ENCODE peak calls at places on chromosomes 6 and 20, in four cellular contexts. U, K, X and Y are unnamed samples.

GRCh38 chr6:26183237-26183580 is 96.0 kb downstream of the HFE start:
- DNase-seq in K (no peak), X (no peak), U (no peak), Y (no peak)

GRCh38 chr20:61816606-61817005 is 249.1 kb downstream of the TAF4 start:
- DNase-seq in X (no peak), U (no peak), K (no peak), Y (no peak)

GRCh38 chr6:111680013-111680712 is 74.5 kb upstream of the TRAF3IP2 start:
- DNase-seq in X (no peak), K (no peak), U (no peak), Y (no peak)

GRCh38 chr6:167408235-167408869 is 83.5 kb downstream of the TTLL2 start:
- DNase-seq in X (no peak), K (no peak), U (no peak), Y (no peak)

GRCh38 chr6:13485923-13486557 is 1.4 kb downstream of the GFOD1 start:
- DNase-seq in K (no peak), U (peak; percentile 35), X (peak; percentile 51), Y (peak; percentile 22)

GRCh38 chr6:156687875-156688549 is 89.2 kb upstream of the ARID1B start:
- DNase-seq in K (peak; percentile 29), U (peak; percentile 23), X (peak; percentile 47), Y (no peak)

GRCh38 chr6:79249136-79249535 is 14.7 kb upstream of the HMGN3 start:
- DNase-seq in U (no peak), K (no peak), X (no peak), Y (no peak)

GRCh38 chr20:25750765-25751696 is 54.4 kb upstream of the ZNF337 start:
- DNase-seq in K (peak; percentile 58), U (no peak), X (peak; percentile 57), Y (peak; percentile 53)

GRCh38 chr6:134882426-134883038 is 67.4 kb downstream of the ALDH8A1 start:
- DNase-seq in K (peak; percentile 77), U (peak; percentile 42), X (peak; percentile 56), Y (peak; percentile 68)

GRCh38 chr6:55176958-55177357 is 2.6 kb downstream of the HCRTR2 start:
- DNase-seq in U (no peak), K (no peak), X (no peak), Y (no peak)

GRCh38 chr6:55175778-55176084 is 1.4 kb downstream of the HCRTR2 start:
- DNase-seq in U (no peak), X (no peak), K (no peak), Y (no peak)

GRCh38 chr6:55175078-55175777 is 913 bp downstream of the HCRTR2 start:
- DNase-seq in U (no peak), X (no peak), K (no peak), Y (no peak)

GRCh38 chr6:55180258-55180657 is 5.9 kb downstream of the HCRTR2 start:
- DNase-seq in U (no peak), K (no peak), X (no peak), Y (no peak)

GRCh38 chr6:55174211-55175013 is at the start of gene HCRTR2:
- DNase-seq in U (no peak), X (no peak), K (no peak), Y (no peak)
- H3K4me3 ChIP-seq in U (no peak within 1 kb of the TSS), X (no peak within 1 kb of the TSS), K (peak within 1 kb of the TSS; percentile 26), Y (no peak within 1 kb of the TSS)

GRCh38 chr20:45012682-45013302 is 46.5 kb downstream of the STK4 start:
- DNase-seq in X (no peak), K (no peak), U (no peak), Y (no peak)

GRCh38 chr20:45008521-45009049 is 42.3 kb downstream of the STK4 start:
- DNase-seq in X (no peak), U (no peak), K (no peak), Y (no peak)

GRCh38 chr20:45010399-45010828 is 44.1 kb downstream of the STK4 start:
- DNase-seq in U (no peak), X (no peak), K (no peak), Y (no peak)

GRCh38 chr20:45014671-45015415 is 48.5 kb downstream of the STK4 start:
- DNase-seq in U (no peak), K (no peak), X (no peak), Y (no peak)

DNA sequence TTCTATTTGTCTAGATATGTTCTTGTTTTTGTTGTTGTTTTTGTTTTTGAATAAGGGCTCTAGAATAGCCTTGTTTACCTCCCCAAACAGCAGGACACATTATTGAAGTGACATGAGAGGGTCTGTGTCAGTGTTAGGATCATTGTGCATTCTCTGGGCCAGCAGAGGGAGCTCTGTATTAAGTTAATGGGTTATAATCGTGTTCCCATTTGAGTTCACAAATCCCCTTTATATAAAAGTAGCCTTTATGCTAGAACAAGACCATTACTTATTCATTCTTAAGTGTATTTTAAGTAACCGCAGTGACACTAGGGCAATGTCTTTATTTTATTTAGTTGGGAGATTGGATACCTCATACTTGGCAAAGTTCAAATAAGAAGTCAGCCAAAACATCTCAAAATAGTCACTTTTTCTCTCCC is 44.8 kb downstream of the STK4 start:
- DNase-seq in X (no peak), K (peak; percentile 57), U (peak; percentile 36), Y (peak; percentile 49)
- H3K27ac ChIP-seq in X (no peak overlapping the region), K (no peak overlapping the region), U (no peak overlapping the region), Y (no peak overlapping the region)

DNA sequence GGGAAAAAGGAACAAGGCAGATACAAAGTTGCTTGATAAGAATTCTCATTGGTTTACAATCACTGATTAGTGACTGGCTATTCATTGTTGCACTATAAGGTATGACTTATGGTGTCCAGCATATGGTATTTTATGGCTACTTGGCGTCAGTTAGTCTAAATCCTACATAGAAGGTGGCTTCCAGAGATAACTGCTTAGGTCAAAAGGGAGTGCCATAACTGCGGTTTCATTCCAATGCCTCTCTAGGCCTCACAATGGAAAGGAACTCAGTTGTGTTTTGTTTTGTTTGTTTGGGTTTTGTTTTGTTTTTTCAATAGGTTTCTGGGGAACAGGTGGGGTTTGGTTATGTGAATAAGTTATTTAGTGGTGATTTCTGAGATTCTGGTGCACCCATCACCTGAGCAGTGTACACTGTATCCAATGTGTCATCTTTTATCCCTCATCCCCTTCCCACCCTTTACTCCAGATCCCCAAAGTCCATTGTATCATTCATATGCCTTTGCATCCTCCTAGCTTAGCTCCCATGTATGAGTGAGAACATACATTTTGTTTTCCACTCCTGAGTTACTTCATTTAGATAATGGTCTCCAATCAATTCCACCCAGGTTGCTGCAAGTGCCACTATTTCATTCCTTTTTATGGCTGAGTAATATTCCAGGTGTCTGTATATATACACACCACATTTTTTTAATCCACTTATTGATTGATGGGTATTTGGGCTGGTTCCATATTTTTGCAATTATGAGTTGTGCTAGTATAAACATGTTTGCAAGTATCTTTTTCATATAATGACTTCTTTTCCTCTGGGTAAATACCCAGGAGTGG is 7.0 kb downstream of the GOPC start:
- DNase-seq in K (no peak), X (no peak), U (no peak), Y (no peak)
- H3K36me3 ChIP-seq in K (peaks cover 20% of the 10 kb centered on the region), X (peaks cover 2% of the 10 kb centered on the region), U (peaks cover 7% of the 10 kb centered on the region), Y (no peaks in the 10 kb centered on the region)

DNA sequence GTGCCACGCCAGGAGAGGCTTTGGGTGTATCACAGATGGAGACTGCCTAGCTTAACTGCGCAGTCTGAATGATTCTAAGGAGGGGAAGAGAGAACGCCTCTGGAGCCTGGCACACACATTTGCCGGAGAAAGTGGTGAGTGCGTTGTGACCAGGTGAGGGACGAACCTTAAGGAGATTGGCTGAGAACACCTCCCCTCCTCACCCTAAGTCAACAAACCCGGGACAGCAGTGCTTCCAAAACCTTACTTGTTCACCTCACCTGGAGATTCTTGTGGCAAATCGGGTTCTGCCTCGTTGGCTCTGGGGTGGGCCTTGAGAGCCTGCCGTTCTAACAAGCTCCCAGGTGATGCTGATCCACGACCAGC is 9.4 kb downstream of the SYNJ2 start:
- DNase-seq in K (no peak), U (no peak), X (no peak), Y (peak; percentile 4)
- H3K4me3 ChIP-seq in K (no peak overlapping the region), U (no peak overlapping the region), X (no peak overlapping the region), Y (no peak overlapping the region)

DNA sequence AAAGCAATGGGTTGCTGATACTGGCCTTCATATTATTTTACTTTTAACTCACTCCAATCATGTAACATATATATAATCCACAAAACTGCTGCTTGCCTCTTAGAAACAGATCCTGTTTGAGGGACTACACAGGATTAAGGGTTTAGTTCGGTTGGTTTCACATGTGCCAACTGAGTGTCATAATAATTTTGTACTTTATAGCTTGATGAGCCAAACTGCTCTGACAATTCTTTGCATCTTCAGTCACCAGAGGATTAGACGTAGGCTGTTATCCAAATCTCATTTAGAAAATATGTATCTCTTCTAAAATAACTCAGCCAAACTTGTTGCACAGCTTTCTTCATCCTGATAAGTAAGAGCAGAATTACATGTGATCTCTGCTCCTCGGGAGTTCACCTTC is 643.6 kb upstream of the PTCHD4 start:
- DNase-seq in U (no peak), K (no peak), X (no peak), Y (no peak)
- H3K27ac ChIP-seq in U (no peak overlapping the region), K (no peak overlapping the region), X (no peak overlapping the region), Y (no peak overlapping the region)

DNA sequence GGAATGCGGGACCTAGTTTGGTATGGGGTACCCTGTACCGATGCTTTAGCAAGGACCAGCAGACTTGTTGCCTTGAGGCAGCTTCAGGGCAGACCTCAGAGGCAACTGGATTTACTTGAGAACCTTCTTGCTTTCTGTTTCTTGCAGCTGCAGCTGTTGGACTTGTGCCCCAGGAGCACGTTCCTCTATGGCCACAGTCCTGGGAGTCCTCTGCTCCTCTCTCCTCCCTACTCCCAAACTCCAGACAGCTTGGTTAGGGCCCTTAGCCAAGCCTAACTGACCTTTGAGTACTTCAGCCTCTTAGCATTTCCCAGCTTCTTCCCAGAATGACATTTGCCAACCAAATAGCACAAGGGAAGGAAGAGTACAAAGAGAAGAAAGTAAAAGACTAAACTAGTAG is 34.7 kb downstream of the GHRH start:
- DNase-seq in X (no peak), K (peak; percentile 30), U (no peak), Y (peak; percentile 75)
- H3K36me3 ChIP-seq in X (peaks cover 95% of the 10 kb centered on the region), K (peaks cover 91% of the 10 kb centered on the region), U (peaks cover 40% of the 10 kb centered on the region), Y (no peaks in the 10 kb centered on the region)

GRCh38 chr6:27216874-27217273 is 30.6 kb upstream of the PRSS16 start:
- DNase-seq in K (no peak), U (no peak), X (no peak), Y (no peak)

GRCh38 chr6:27209167-27209566 is 38.3 kb upstream of the PRSS16 start:
- DNase-seq in X (no peak), U (no peak), K (no peak), Y (no peak)

GRCh38 chr6:27209659-27210269 is 37.7 kb upstream of the PRSS16 start:
- DNase-seq in K (no peak), X (no peak), U (no peak), Y (no peak)

GRCh38 chr6:27213544-27214125 is 33.9 kb upstream of the PRSS16 start:
- DNase-seq in X (no peak), K (no peak), U (no peak), Y (no peak)

GRCh38 chr6:27214126-27214601 is 33.3 kb upstream of the PRSS16 start:
- DNase-seq in K (no peak), U (no peak), X (no peak), Y (no peak)
- H3K4me3 ChIP-seq in K (no peak overlapping the region), U (peak overlapping the region; percentile 39), X (no peak overlapping the region), Y (no peak overlapping the region)